ENCODE peak calls at places on chromosomes 12 and 14, in four cellular contexts. V, E, Z and S are unnamed samples.

GRCh38 chr14:83940253-83940652 is 1589.7 kb upstream of the FLRT2 start:
- DNase-seq in E (peak; percentile 1), V (no peak), Z (no peak), S (no peak)

GRCh38 chr14:44803239-44803905 is 158.4 kb downstream of the KLHL28 start:
- DNase-seq in E (peak; percentile 71), Z (no peak), V (no peak), S (no peak)

GRCh38 chr12:108570743-108571603 is 8.6 kb downstream of the ISCU start:
- DNase-seq in Z (no peak), E (peak; percentile 78), V (no peak), S (no peak)

GRCh38 chr14:91870001-91870400 is 2.7 kb upstream of the TC2N start:
- DNase-seq in Z (peak; percentile 63), E (no peak), V (no peak), S (no peak)

GRCh38 chr12:93608313-93608712 is 35.8 kb downstream of the SOCS2 start:
- DNase-seq in E (no peak), V (no peak), Z (no peak), S (no peak)

GRCh38 chr14:91145396-91146160 is 31.7 kb downstream of the DGLUCY start:
- DNase-seq in E (no peak), V (no peak), Z (no peak), S (no peak)

GRCh38 chr14:101289911-101290310 is 271.4 kb upstream of the DIO3 start:
- DNase-seq in Z (no peak), E (no peak), V (no peak), S (no peak)

GRCh38 chr14:104320611-104321086 is 182.3 kb downstream of the KIF26A start:
- DNase-seq in E (no peak), V (no peak), Z (no peak), S (no peak)

GRCh38 chr12:12338528-12339168 is 11.4 kb downstream of the MANSC1 start:
- DNase-seq in V (no peak), E (peak; percentile 33), Z (no peak), S (no peak)

GRCh38 chr14:92945544-92945943 is 22.6 kb downstream of the CHGA start:
- DNase-seq in Z (no peak), E (no peak), V (no peak), S (no peak)

GRCh38 chr14:61608245-61609142 is 86.8 kb upstream of the HIF1A start:
- DNase-seq in V (no peak), Z (no peak), E (no peak), S (no peak)

GRCh38 chr14:104520620-104521410 is 58.7 kb upstream of the C14orf180 start:
- DNase-seq in V (no peak), E (no peak), Z (no peak), S (no peak)

GRCh38 chr12:103908877-103909276 is 21.3 kb upstream of the HSP90B1 start:
- DNase-seq in Z (no peak), V (no peak), E (peak; percentile 81), S (no peak)

GRCh38 chr12:93126069-93126474 is 197.0 kb upstream of the EEA1 start:
- DNase-seq in V (no peak), Z (no peak), E (no peak), S (no peak)

GRCh38 chr12:4024701-4025419 is 151.7 kb upstream of the PARP11 start:
- DNase-seq in Z (no peak), V (no peak), E (no peak), S (no peak)

GRCh38 chr14:75340921-75341320 is 62.3 kb downstream of the FOS start:
- DNase-seq in V (peak; percentile 93), Z (no peak), E (no peak), S (peak; percentile 87)

GRCh38 chr14:105850853-105851581 is 324.6 kb downstream of the TMEM121 start:
- DNase-seq in E (no peak), V (no peak), Z (no peak), S (no peak)

GRCh38 chr12:12356886-12357696 is at the start of gene BORCS5:
- DNase-seq in E (peak; percentile 96), V (peak; percentile 98), Z (peak; percentile 98), S (peak; percentile 99)

GRCh38 chr12:102182635-102183034 is 15.0 kb downstream of the PMCH start:
- DNase-seq in V (no peak), E (no peak), Z (no peak), S (no peak)

GRCh38 chr14:67112344-67112743 is 76.9 kb upstream of the GARIN2 start:
- DNase-seq in Z (no peak), E (no peak), V (no peak), S (no peak)

GRCh38 chr14:90294872-90295271 is 36.9 kb downstream of the NRDE2 start:
- DNase-seq in Z (no peak), V (no peak), E (no peak), S (no peak)

GRCh38 chr14:102590667-102591099 is 1.8 kb upstream of the RCOR1 start:
- DNase-seq in V (peak; percentile 47), Z (no peak), E (peak; percentile 20), S (peak; percentile 59)

GRCh38 chr12:68515793-68516192 is 94.9 kb upstream of the RAP1B start:
- DNase-seq in Z (no peak), E (no peak), V (no peak), S (no peak)

GRCh38 chr12:47223848-47224213 is 144.1 kb upstream of the AMIGO2 start:
- DNase-seq in E (no peak), Z (no peak), V (no peak), S (peak; percentile 70)
- H3K4me1 ChIP-seq in E (peaks cover 4% of the 10 kb centered on the region), Z (peaks cover 74% of the 10 kb centered on the region), V (no peaks in the 10 kb centered on the region), S (no peaks in the 10 kb centered on the region)

GRCh38 chr12:96260644-96261043 is 66.5 kb downstream of the ELK3 start:
- DNase-seq in E (no peak), V (no peak), Z (no peak), S (no peak)

GRCh38 chr12:96257550-96258392 is 63.6 kb downstream of the ELK3 start:
- DNase-seq in Z (no peak), V (no peak), E (peak; percentile 20), S (no peak)

GRCh38 chr12:96261557-96261956 is 67.4 kb downstream of the ELK3 start:
- DNase-seq in Z (no peak), E (no peak), V (no peak), S (no peak)

GRCh38 chr12:96256672-96257361 is 62.6 kb downstream of the ELK3 start:
- DNase-seq in Z (no peak), E (no peak), V (no peak), S (no peak)

DNA sequence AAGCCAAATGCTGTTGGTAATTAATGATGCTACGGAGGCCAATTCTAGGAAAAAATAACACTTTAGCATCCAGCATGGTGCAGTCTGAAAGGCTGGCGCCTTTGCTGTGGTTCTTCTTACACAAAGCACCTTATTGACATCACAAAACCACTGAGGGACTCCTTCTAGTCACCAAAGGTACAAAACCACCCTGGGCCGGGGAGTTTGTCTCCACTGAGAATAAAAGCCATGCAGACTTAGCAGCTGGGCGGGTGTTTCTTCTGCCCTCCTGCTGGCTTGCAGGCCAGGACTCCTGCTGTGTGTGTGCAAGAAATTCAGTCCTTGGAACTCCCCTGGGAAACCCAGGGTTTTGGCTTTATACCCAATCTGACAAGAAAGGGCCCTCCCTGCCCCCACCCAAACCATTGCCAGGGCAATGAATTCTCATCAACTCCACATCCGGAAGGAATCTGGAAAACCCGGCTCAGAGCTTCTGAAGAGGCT is 64.3 kb downstream of the ELK3 start:
- DNase-seq in Z (no peak), E (peak; percentile 25), V (peak; percentile 63), S (peak; percentile 82)
- H3K4me1 ChIP-seq in Z (peaks cover 13% of the 10 kb centered on the region), E (peaks cover 33% of the 10 kb centered on the region), V (no peaks in the 10 kb centered on the region), S (no peaks in the 10 kb centered on the region)

GRCh38 chr12:131038159-131038558 is 84.5 kb downstream of the ADGRD1 start:
- DNase-seq in E (no peak), Z (no peak), V (no peak), S (no peak)
- H3K4me1 ChIP-seq in E (no peaks in the 10 kb centered on the region), Z (no peaks in the 10 kb centered on the region), V (no peaks in the 10 kb centered on the region), S (no peaks in the 10 kb centered on the region)

DNA sequence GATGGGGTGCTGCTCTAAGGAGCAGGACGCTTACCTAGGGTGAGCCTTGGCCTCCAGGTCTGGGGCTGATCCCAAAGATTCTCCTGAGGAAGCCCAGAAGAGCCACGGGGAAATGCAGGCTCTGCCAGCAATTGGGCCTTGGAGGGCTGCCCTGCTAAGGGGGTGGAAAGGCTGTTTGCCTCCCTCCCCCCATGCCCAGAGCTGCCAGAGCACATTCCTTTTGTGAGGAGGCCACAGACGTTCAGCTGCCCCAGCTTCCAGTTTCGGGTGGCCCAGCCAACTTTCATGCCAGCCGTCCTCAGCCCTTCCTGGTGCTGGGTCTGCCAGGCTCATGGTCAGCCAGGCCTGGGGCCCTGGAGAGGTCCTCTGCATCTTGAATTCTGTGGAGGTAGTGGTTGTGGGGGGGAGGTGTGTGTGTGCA is 16.0 kb downstream of the KRT7 start:
- DNase-seq in E (peak; percentile 42), V (peak; percentile 64), Z (no peak), S (peak; percentile 92)
- H3K4me1 ChIP-seq in E (peaks cover 30% of the 10 kb centered on the region), V (peaks cover 35% of the 10 kb centered on the region), Z (peaks cover 3% of the 10 kb centered on the region), S (no peaks in the 10 kb centered on the region)